ENCODE peak calls at places on chromosomes 13 and 19, in five cellular contexts. D is HepG2, Q is GM12878, T is HCT116, I is H1. U is an unnamed sample. For H3K4me1, the result is how much of the 10 kb centered on the place peaks cover.

GRCh38 chr19:15618321-15618720 is 3.3 kb downstream of the CYP4F8 start:
- DNase-seq in I (no peak), Q (no peak), D (no peak), T (no peak), U (no peak)

GRCh38 chr19:13825489-13826475 is 30.5 kb downstream of the ZSWIM4 start:
- DNase-seq in T (no peak), D (no peak), I (peak), Q (no peak), U (no peak)

GRCh38 chr13:39406688-39407087 is 196.3 kb downstream of the LHFPL6 start:
- DNase-seq in T (no peak), Q (peak), I (no peak), D (no peak), U (no peak)

GRCh38 chr19:50361290-50362029 is 4.0 kb downstream of the NAPSA start:
- DNase-seq in T (peak), Q (no peak), D (no peak), I (no peak), U (no peak)

GRCh38 chr19:5534787-5535586 is 32.8 kb downstream of the TINCR start:
- DNase-seq in T (peak), Q (no peak), I (peak), D (no peak), U (peak)

GRCh38 chr19:5189318-5189607 is 151.3 kb downstream of the PTPRS start:
- DNase-seq in I (no peak), Q (no peak), T (no peak), D (no peak), U (no peak)

GRCh38 chr19:54095136-54095858 is 5.3 kb downstream of the OSCAR start:
- DNase-seq in D (no peak), I (no peak), T (no peak), Q (no peak), U (no peak)

GRCh38 chr13:110629735-110630134 is 14.4 kb downstream of the NAXD start:
- DNase-seq in I (no peak), T (no peak), D (no peak), Q (no peak), U (no peak)

GRCh38 chr19:40006273-40006691 is 9.4 kb downstream of the ZNF546 start:
- DNase-seq in D (no peak), T (no peak), I (no peak), Q (no peak), U (no peak)

GRCh38 chr19:42292042-42292960 is 9.6 kb upstream of the PRR19 start:
- DNase-seq in T (no peak), I (no peak), D (no peak), Q (no peak), U (no peak)

GRCh38 chr13:46934749-46935148 is 37.9 kb upstream of the HTR2A start:
- DNase-seq in I (no peak), D (no peak), Q (no peak), T (no peak), U (no peak)

GRCh38 chr13:79393564-79394249 is 12.3 kb downstream of the RBM26 start:
- DNase-seq in D (peak), T (no peak), Q (no peak), I (no peak), U (no peak)

GRCh38 chr19:18312021-18312534 is 10.8 kb downstream of the LSM4 start:
- DNase-seq in I (no peak), Q (no peak), T (no peak), D (no peak), U (no peak)

GRCh38 chr13:70568571-70568970 is 460.3 kb upstream of the KLHL1 start:
- DNase-seq in D (peak), I (no peak), T (peak), Q (peak), U (peak)

GRCh38 chr13:107832521-107833095 is 382.7 kb downstream of the LIG4 start:
- DNase-seq in I (no peak), T (no peak), D (no peak), Q (no peak), U (no peak)

GRCh38 chr13:29887651-29888050 is 37.2 kb upstream of the UBL3 start:
- DNase-seq in I (no peak), D (no peak), Q (no peak), T (no peak), U (peak)

GRCh38 chr13:29886446-29886845 is 36.0 kb upstream of the UBL3 start:
- DNase-seq in T (no peak), I (no peak), Q (no peak), D (no peak), U (no peak)

GRCh38 chr13:29885967-29886366 is 35.5 kb upstream of the UBL3 start:
- DNase-seq in Q (no peak), D (no peak), I (no peak), T (no peak), U (no peak)

GRCh38 chr13:29887030-29887557 is 36.7 kb upstream of the UBL3 start:
- DNase-seq in T (no peak), I (no peak), D (no peak), Q (no peak), U (no peak)

DNA sequence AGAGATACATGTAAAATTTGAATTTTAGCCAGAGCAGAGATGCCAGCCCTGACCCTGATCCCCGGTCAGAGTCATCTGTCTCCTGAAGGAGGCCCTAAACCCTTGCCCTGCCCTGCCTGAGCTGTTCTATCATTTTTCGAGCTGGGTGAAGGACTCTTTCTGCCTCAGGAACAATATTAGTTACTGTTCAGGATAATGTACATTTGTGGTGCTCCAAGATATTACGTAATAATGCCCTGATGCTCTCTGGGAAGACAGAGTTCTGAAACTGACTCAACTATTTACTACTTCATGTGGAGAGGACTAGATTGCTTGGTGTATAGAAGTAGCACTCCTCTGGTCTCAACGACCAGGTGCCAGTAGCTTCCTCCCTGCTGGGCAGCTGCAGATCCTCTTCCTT is 37.9 kb upstream of the UBL3 start:
- DNase-seq in T (no peak), I (no peak), D (no peak), Q (no peak), U (no peak)
- TF ChIP-seq ZNF274 in T (no peak), I (no peak), D (no peak), Q (no peak), U (no peak)

GRCh38 chr13:25207291-25207690 is 35.2 kb upstream of the AMER2 start:
- DNase-seq in I (no peak), T (no peak), D (no peak), Q (no peak), U (no peak)
- H3K4me1 ChIP-seq in I (under half), T (under half), D (under half), Q (under half), U (under half)

GRCh38 chr13:48562296-48563066 is 29.6 kb upstream of the RCBTB2 start:
- DNase-seq in D (no peak), Q (peak), T (no peak), I (no peak), U (no peak)
- TF ChIP-seq ZNF274 in D (no peak), Q (no peak), T (no peak), I (no peak), U (no peak)

DNA sequence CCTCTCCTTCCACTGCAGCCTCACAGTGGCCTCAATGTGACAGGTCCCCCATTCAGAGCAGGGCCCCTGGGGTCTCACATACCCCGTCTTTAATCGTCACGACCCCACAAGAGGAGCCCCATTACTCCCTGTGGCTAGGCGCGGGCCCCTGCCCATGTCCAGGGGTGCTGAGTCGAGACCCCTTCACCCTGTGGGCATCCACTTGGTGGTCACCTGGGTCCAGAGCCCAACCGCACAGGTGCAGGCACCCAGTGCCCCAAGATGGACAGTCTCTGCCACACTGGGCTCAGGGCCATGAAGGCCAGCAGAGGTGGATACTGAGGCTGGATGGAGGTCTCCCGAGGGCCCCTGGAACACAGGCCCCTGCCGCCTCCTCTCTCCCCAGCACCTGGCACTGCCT is 3.0 kb downstream of the TMEM259 start:
- DNase-seq in Q (no peak), T (no peak), D (no peak), I (no peak), U (no peak)
- H3K4me1 ChIP-seq in Q (under half), T (half or more), D (under half), I (under half), U (under half)